ENCODE peak calls at places on chromosome 10, in seven cellular contexts. D, B, Q, A, E, Z and H are unnamed samples. For H3K36me3, the result is how much of the 10 kb centered on the place peaks cover.

GRCh38 chr10:43132796-43133195 is 5.4 kb upstream of the CSGALNACT2 start:
- DNase-seq in D (no peak), B (no peak), Q (no peak), A (no peak), E (no peak), Z (no peak), H (no peak)

GRCh38 chr10:3398825-3399646 is 226.5 kb upstream of the PITRM1 start:
- DNase-seq in D (peak), B (no peak), Q (no peak), A (peak), E (peak), Z (no peak), H (peak)

GRCh38 chr10:121418126-121418777 is 180.0 kb downstream of the FGFR2 start:
- DNase-seq in D (peak), B (peak), Q (peak), A (peak), E (no peak), Z (peak), H (peak)

GRCh38 chr10:79295593-79295992 is 51.7 kb upstream of the PPIF start:
- DNase-seq in D (peak), B (no peak), Q (no peak), A (no peak), E (no peak), Z (no peak), H (peak)

GRCh38 chr10:95793401-95794045 is 37.6 kb downstream of the ENTPD1 start:
- DNase-seq in D (no peak), B (no peak), Q (no peak), A (no peak), E (no peak), Z (no peak), H (no peak)

GRCh38 chr10:59177862-59178235 is 1.4 kb downstream of the PHYHIPL start:
- DNase-seq in D (no peak), B (no peak), Q (no peak), A (no peak), E (no peak), Z (no peak), H (no peak)

GRCh38 chr10:97762816-97763215 is 9.0 kb downstream of the SFRP5 start:
- DNase-seq in D (no peak), B (peak), Q (no peak), A (no peak), E (no peak), Z (no peak), H (no peak)

GRCh38 chr10:59878915-59879314 is 27.4 kb downstream of the CCDC6 start:
- DNase-seq in D (no peak), B (no peak), Q (no peak), A (no peak), E (no peak), Z (no peak), H (no peak)

GRCh38 chr10:48811917-48812316 is 127.2 kb downstream of the WDFY4 start:
- DNase-seq in D (no peak), B (peak), Q (no peak), A (peak), E (no peak), Z (no peak), H (no peak)

GRCh38 chr10:45470098-45471012 is 96.3 kb downstream of the ALOX5 start:
- DNase-seq in D (peak), B (peak), Q (peak), A (peak), E (peak), Z (no peak), H (peak)

GRCh38 chr10:59234814-59235429 is 58.5 kb downstream of the PHYHIPL start:
- DNase-seq in D (peak), B (peak), Q (peak), A (peak), E (peak), Z (no peak), H (peak)

GRCh38 chr10:132306341-132306685 is 1.4 kb downstream of the STK32C start:
- DNase-seq in D (no peak), B (no peak), Q (no peak), A (no peak), E (no peak), Z (no peak), H (no peak)

GRCh38 chr10:105727131-105727530 is 1086.0 kb downstream of the SORCS3 start:
- DNase-seq in D (no peak), B (no peak), Q (no peak), A (no peak), E (no peak), Z (no peak), H (no peak)

GRCh38 chr10:101027281-101027680 is 3.6 kb downstream of the PDZD7 start:
- DNase-seq in D (no peak), B (no peak), Q (no peak), A (no peak), E (no peak), Z (no peak), H (no peak)

GRCh38 chr10:100186253-100186780 is 488 bp upstream of the ERLIN1 start:
- DNase-seq in D (peak), B (peak), Q (peak), A (peak), E (no peak), Z (no peak), H (no peak)

GRCh38 chr10:77961668-77962067 is 35.1 kb upstream of the DLG5 start:
- DNase-seq in D (no peak), B (no peak), Q (no peak), A (no peak), E (no peak), Z (no peak), H (no peak)

GRCh38 chr10:98257961-98258360 is 10.0 kb downstream of the LOXL4 start:
- DNase-seq in D (no peak), B (no peak), Q (no peak), A (no peak), E (no peak), Z (no peak), H (no peak)

GRCh38 chr10:112558476-112559166 is 111.6 kb downstream of the VTI1A start:
- DNase-seq in D (no peak), B (no peak), Q (no peak), A (no peak), E (no peak), Z (no peak), H (no peak)

GRCh38 chr10:48896756-48897437 is 42.7 kb downstream of the LRRC18 start:
- DNase-seq in D (peak), B (no peak), Q (no peak), A (peak), E (no peak), Z (no peak), H (no peak)

GRCh38 chr10:102593074-102593803 is 51.0 kb upstream of the TRIM8 start:
- DNase-seq in D (peak), B (peak), Q (no peak), A (peak), E (no peak), Z (no peak), H (peak)

GRCh38 chr10:57964371-57964770 is 303.3 kb downstream of the IPMK start:
- DNase-seq in D (peak), B (peak), Q (no peak), A (peak), E (no peak), Z (no peak), H (peak)

GRCh38 chr10:130487562-130487961 is 351.4 kb downstream of the GLRX3 start:
- DNase-seq in D (no peak), B (no peak), Q (no peak), A (no peak), E (no peak), Z (no peak), H (no peak)

GRCh38 chr10:22022257-22023051 is 18.9 kb upstream of the DNAJC1 start:
- DNase-seq in D (no peak), B (no peak), Q (peak), A (no peak), E (no peak), Z (no peak), H (no peak)

GRCh38 chr10:23656735-23657134 is 217.9 kb downstream of the OTUD1 start:
- DNase-seq in D (peak), B (no peak), Q (peak), A (peak), E (no peak), Z (no peak), H (peak)

GRCh38 chr10:132419631-132420468 is 22.9 kb downstream of the PWWP2B start:
- DNase-seq in D (no peak), B (no peak), Q (no peak), A (peak), E (no peak), Z (no peak), H (no peak)

GRCh38 chr10:47360419-47361040 is 12.4 kb downstream of the RBP3 start:
- DNase-seq in D (no peak), B (no peak), Q (no peak), A (no peak), E (no peak), Z (no peak), H (no peak)

GRCh38 chr10:36366843-36367242 is 724.7 kb upstream of the FZD8 start:
- DNase-seq in D (no peak), B (peak), Q (no peak), A (no peak), E (no peak), Z (no peak), H (no peak)

GRCh38 chr10:20598590-20598989 is 298.5 kb downstream of the NEBL start:
- DNase-seq in D (peak), B (peak), Q (peak), A (peak), E (peak), Z (peak), H (peak)

DNA sequence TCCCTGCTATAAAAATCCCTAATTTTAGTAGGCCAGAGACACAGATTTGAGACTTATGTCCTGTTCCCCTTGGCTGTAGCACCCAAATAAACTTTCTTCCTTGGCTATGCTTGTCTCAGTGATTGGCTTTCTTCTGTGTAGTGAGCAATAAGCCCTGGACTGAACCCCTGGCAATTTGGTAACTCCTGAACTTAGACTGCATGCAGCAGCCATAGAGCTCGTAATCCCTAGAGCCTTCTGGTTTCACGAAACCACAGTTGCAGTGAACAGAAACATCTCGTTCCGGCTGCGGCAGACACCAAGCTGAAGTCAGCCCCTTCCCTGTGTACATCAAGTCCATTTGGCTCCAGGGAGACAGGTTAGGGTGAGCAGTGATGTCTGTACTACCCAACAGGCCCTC is 172.2 kb downstream of the LYZL1 start:
- DNase-seq in D (no peak), B (no peak), Q (no peak), A (no peak), E (no peak), Z (no peak), H (no peak)
- H3K36me3 ChIP-seq in D (under half), B (under half), Q (under half), A (under half), E (under half), Z (under half), H (under half)

GRCh38 chr10:17675638-17676037 is 31.7 kb downstream of the STAM start:
- DNase-seq in D (no peak), B (peak), Q (no peak), A (peak), E (no peak), Z (no peak), H (no peak)
- TF ChIP-seq EZH2 in D (no peak), B (no peak), Q (no peak), A (no peak), E (no peak), Z (no peak), H (no peak)

GRCh38 chr10:119460369-119461195 is 81.9 kb downstream of the RGS10 start:
- DNase-seq in D (no peak), B (no peak), Q (no peak), A (no peak), E (no peak), Z (no peak), H (no peak)
- H3K36me3 ChIP-seq in D (under half), B (under half), Q (under half), A (under half), E (under half), Z (under half), H (under half)

GRCh38 chr10:123141791-123142700 is 5.9 kb upstream of the HMX2 start:
- DNase-seq in D (no peak), B (no peak), Q (no peak), A (no peak), E (no peak), Z (no peak), H (no peak)

GRCh38 chr10:123143162-123143824 is 4.6 kb upstream of the HMX2 start:
- DNase-seq in D (no peak), B (no peak), Q (no peak), A (no peak), E (no peak), Z (no peak), H (no peak)

GRCh38 chr10:123143825-123144168 is 4.1 kb upstream of the HMX2 start:
- DNase-seq in D (no peak), B (no peak), Q (no peak), A (no peak), E (no peak), Z (no peak), H (no peak)

GRCh38 chr10:123140983-123141390 is 5.2 kb downstream of the HMX3 start:
- DNase-seq in D (no peak), B (no peak), Q (no peak), A (no peak), E (no peak), Z (no peak), H (no peak)

DNA sequence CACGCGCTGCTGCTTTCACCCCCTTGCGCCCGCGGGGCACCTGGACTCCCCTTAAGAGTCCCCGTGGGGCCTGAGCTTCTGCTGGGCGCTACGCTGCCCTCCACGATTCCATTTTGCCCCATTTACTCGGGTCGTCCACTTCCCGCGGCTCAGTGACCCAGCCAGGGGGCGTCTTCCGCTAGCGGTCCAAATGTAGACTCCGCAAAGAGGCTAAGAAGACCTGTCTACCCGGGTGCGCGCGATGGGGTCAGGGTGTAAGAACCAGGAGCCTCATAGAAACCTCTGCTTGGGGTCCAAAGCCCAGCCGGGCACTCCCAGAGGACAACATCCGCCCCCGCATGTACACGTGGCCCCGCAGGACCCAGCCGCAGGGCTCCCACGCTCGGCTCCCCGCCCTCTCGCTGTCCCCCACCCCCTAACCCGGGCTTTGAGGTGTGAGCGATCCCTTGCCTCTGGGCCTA is 5.2 kb upstream of the HMX2 start:
- DNase-seq in D (no peak), B (no peak), Q (no peak), A (no peak), E (no peak), Z (no peak), H (no peak)
- TF ChIP-seq EZH2 in D (no peak), B (no peak), Q (peak), A (no peak), E (no peak), Z (no peak), H (peak)

DNA sequence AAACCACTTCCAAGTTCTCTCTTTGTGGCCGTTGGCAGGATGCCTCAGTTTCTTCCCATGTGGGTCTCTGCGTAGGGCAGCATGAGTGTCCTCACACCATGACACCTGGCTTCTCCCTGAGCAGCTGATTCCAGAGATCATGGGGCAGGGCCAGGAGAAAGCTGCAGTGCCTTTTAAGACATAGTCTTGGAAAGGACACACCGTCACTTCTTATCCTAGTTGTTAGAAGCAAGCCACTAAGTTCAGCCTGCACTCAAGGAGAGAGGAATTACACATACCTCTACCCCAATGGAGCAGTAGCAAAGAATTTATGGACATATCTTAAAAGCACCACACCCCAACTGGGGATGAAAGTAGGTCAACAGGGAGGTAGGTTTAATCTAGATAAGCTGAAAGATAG is 16.4 kb downstream of the NODAL start:
- DNase-seq in D (no peak), B (no peak), Q (no peak), A (no peak), E (no peak), Z (no peak), H (no peak)
- H3K36me3 ChIP-seq in D (half or more), B (under half), Q (under half), A (half or more), E (half or more), Z (under half), H (under half)

GRCh38 chr10:124449170-124450009 is 445 bp downstream of the NKX1-2 start:
- DNase-seq in D (peak), B (no peak), Q (no peak), A (peak), E (no peak), Z (no peak), H (peak)

GRCh38 chr10:124450010-124450782 is at the start of gene NKX1-2:
- DNase-seq in D (no peak), B (no peak), Q (peak), A (peak), E (no peak), Z (no peak), H (peak)

GRCh38 chr10:124448696-124449169 is 1.1 kb downstream of the NKX1-2 start:
- DNase-seq in D (no peak), B (no peak), Q (no peak), A (no peak), E (no peak), Z (no peak), H (no peak)

GRCh38 chr10:124447741-124448466 is 1.9 kb downstream of the NKX1-2 start:
- DNase-seq in D (no peak), B (no peak), Q (peak), A (peak), E (no peak), Z (no peak), H (no peak)

GRCh38 chr10:124446830-124447740 is 2.8 kb downstream of the NKX1-2 start:
- DNase-seq in D (no peak), B (no peak), Q (no peak), A (no peak), E (no peak), Z (no peak), H (no peak)
- TF ChIP-seq EZH2 in D (no peak), B (no peak), Q (peak), A (no peak), E (no peak), Z (no peak), H (no peak)

GRCh38 chr10:80517416-80518142 is 20.1 kb upstream of the SH2D4B start:
- DNase-seq in D (no peak), B (no peak), Q (no peak), A (no peak), E (no peak), Z (no peak), H (no peak)

GRCh38 chr10:80518143-80518806 is 19.4 kb upstream of the SH2D4B start:
- DNase-seq in D (no peak), B (no peak), Q (no peak), A (no peak), E (no peak), Z (no peak), H (no peak)

GRCh38 chr10:80515511-80515910 is 22.2 kb upstream of the SH2D4B start:
- DNase-seq in D (no peak), B (no peak), Q (no peak), A (no peak), E (no peak), Z (no peak), H (no peak)

GRCh38 chr10:80516506-80517075 is 21.1 kb upstream of the SH2D4B start:
- DNase-seq in D (no peak), B (no peak), Q (no peak), A (no peak), E (no peak), Z (no peak), H (no peak)

GRCh38 chr10:80515941-80516340 is 21.8 kb upstream of the SH2D4B start:
- DNase-seq in D (no peak), B (no peak), Q (no peak), A (no peak), E (no peak), Z (no peak), H (no peak)
- H3K36me3 ChIP-seq in D (under half), B (under half), Q (under half), A (under half), E (half or more), Z (half or more), H (under half)